ENCODE peak calls at places on chromosome 20, in seven cellular contexts. A is IMR-90, H is neuronal stem cell, E is trophoblast cell, R is mesenchymal stem cell, O is H1, S is mesendoderm. Q is an unnamed sample.

GRCh38 chr20:31606928-31607639 is 2.0 kb downstream of the ID1 start:
- DNase-seq in A (peak; percentile 67), H (no peak), E (peak; percentile 81), R (peak; percentile 95), O (no peak), S (peak; percentile 92), Q (peak; percentile 69)

GRCh38 chr20:4151991-4152695 is 136.8 kb upstream of the RNF24 start:
- DNase-seq in A (peak; percentile 78), H (no peak), E (no peak), R (no peak), O (no peak), S (no peak), Q (no peak)

GRCh38 chr20:23161244-23161875 is 75.2 kb upstream of the CD93 start:
- DNase-seq in A (peak; percentile 52), H (no peak), E (no peak), R (no peak), O (no peak), S (no peak), Q (peak; percentile 27)

GRCh38 chr20:40319741-40320499 is 369.1 kb downstream of the MAFB start:
- DNase-seq in A (no peak), H (no peak), E (peak; percentile 78), R (no peak), O (no peak), S (no peak), Q (no peak)

GRCh38 chr20:25039697-25040437 is 18.1 kb downstream of the ACSS1 start:
- DNase-seq in A (peak; percentile 44), H (no peak), E (no peak), R (peak; percentile 4), O (no peak), S (no peak), Q (no peak)

GRCh38 chr20:47870475-47870874 is 85.2 kb upstream of the SULF2 start:
- DNase-seq in A (no peak), H (no peak), E (no peak), R (no peak), O (no peak), S (no peak), Q (no peak)

GRCh38 chr20:35653893-35654292 is 10.8 kb downstream of the CPNE1 start:
- DNase-seq in A (no peak), H (no peak), E (no peak), R (no peak), O (no peak), S (no peak), Q (no peak)

GRCh38 chr20:24275946-24276705 is 193.3 kb upstream of the SYNDIG1 start:
- DNase-seq in A (no peak), H (no peak), E (no peak), R (no peak), O (no peak), S (peak; percentile 51), Q (no peak)

GRCh38 chr20:10412591-10413408 is 21.2 kb downstream of the MKKS start:
- DNase-seq in A (no peak), H (no peak), E (no peak), R (no peak), O (no peak), S (peak; percentile 74), Q (no peak)

GRCh38 chr20:41786158-41786557 is 168.0 kb upstream of the CHD6 start:
- DNase-seq in A (peak; percentile 56), H (no peak), E (peak; percentile 58), R (no peak), O (no peak), S (no peak), Q (no peak)

GRCh38 chr20:15937179-15937578 is 636.1 kb downstream of the KIF16B start:
- DNase-seq in A (no peak), H (peak; percentile 23), E (no peak), R (no peak), O (no peak), S (no peak), Q (no peak)

GRCh38 chr20:11847827-11848226 is 69.9 kb upstream of the BTBD3 start:
- DNase-seq in A (no peak), H (no peak), E (no peak), R (no peak), O (no peak), S (no peak), Q (no peak)

GRCh38 chr20:14055127-14055742 is 59.9 kb downstream of the MACROD2 start:
- DNase-seq in A (peak; percentile 61), H (peak; percentile 66), E (peak; percentile 83), R (peak; percentile 57), O (no peak), S (peak; percentile 59), Q (no peak)

GRCh38 chr20:32333988-32334885 is 23.9 kb upstream of the ASXL1 start:
- DNase-seq in A (no peak), H (no peak), E (peak; percentile 74), R (no peak), O (no peak), S (no peak), Q (no peak)

GRCh38 chr20:47741669-47742345 is 43.5 kb downstream of the SULF2 start:
- DNase-seq in A (no peak), H (no peak), E (no peak), R (no peak), O (no peak), S (no peak), Q (no peak)

GRCh38 chr20:1307571-1307971 is 21.4 kb downstream of the SDCBP2 start:
- DNase-seq in A (no peak), H (no peak), E (no peak), R (no peak), O (no peak), S (no peak), Q (no peak)

GRCh38 chr20:32168184-32168910 is 39.2 kb downstream of the PLAGL2 start:
- DNase-seq in A (peak; percentile 58), H (no peak), E (no peak), R (peak; percentile 47), O (no peak), S (peak; percentile 81), Q (peak; percentile 70)

GRCh38 chr20:57264908-57265648 is 1.4 kb downstream of the BMP7 start:
- DNase-seq in A (no peak), H (no peak), E (peak; percentile 37), R (no peak), O (no peak), S (peak; percentile 53), Q (peak; percentile 56)

GRCh38 chr20:30513050-30513628 is 744.3 kb upstream of the DEFB115 start:
- DNase-seq in A (no peak), H (no peak), E (no peak), R (no peak), O (no peak), S (no peak), Q (no peak)

GRCh38 chr20:2756056-2756611 is 44.3 kb downstream of the CPXM1 start:
- DNase-seq in A (peak; percentile 51), H (peak; percentile 65), E (peak; percentile 60), R (peak; percentile 58), O (no peak), S (peak; percentile 72), Q (peak; percentile 79)

GRCh38 chr20:58017237-58017969 is 211.1 kb downstream of the ANKRD60 start:
- DNase-seq in A (peak; percentile 1), H (no peak), E (peak; percentile 90), R (no peak), O (no peak), S (no peak), Q (peak; percentile 19)

GRCh38 chr20:33280000-33280680 is 2.9 kb upstream of the BPIFB1 start:
- DNase-seq in A (no peak), H (no peak), E (no peak), R (no peak), O (no peak), S (no peak), Q (no peak)

GRCh38 chr20:45301824-45302251 is 4.8 kb upstream of the RBPJL start:
- DNase-seq in A (no peak), H (no peak), E (no peak), R (no peak), O (no peak), S (no peak), Q (no peak)

DNA sequence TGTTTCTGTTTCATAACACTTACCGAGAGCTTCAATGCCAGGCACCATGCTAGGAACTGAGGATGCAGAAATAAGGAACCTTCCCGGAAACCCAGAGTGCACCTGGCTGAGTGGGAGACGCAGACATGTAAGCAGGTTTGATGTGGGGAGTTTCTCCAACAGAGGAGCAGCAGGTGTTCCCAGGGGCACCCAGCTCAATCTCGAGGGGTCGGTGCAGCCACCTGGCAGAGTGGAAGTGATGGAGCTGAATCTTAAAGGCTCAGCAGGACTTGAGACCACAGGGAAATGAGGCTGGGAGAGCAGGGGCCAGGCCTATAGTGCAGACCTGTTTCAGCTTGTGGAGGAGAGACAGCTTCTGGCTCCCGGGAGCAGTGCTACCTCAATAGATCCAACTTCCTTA is 27.9 kb upstream of the SRC start:
- DNase-seq in A (no peak), H (no peak), E (no peak), R (no peak), O (no peak), S (no peak), Q (no peak)
- H3K4me1 ChIP-seq in A (peaks cover 24% of the 10 kb centered on the region), H (peaks cover 6% of the 10 kb centered on the region), E (peaks cover 59% of the 10 kb centered on the region), R (peaks cover 17% of the 10 kb centered on the region), O (peaks cover 2% of the 10 kb centered on the region), S (peaks cover 32% of the 10 kb centered on the region), Q (peaks cover 9% of the 10 kb centered on the region)

GRCh38 chr20:5663396-5663795 is 86.8 kb upstream of the SHLD1 start:
- DNase-seq in A (no peak), H (no peak), E (no peak), R (peak; percentile 42), O (no peak), S (no peak), Q (no peak)
- H3K18ac ChIP-seq in A (no peak overlapping the region), H (no peak overlapping the region), E (no peak overlapping the region), R (no peak overlapping the region), O (no peak overlapping the region), S (no peak overlapping the region), Q (no peak overlapping the region)

DNA sequence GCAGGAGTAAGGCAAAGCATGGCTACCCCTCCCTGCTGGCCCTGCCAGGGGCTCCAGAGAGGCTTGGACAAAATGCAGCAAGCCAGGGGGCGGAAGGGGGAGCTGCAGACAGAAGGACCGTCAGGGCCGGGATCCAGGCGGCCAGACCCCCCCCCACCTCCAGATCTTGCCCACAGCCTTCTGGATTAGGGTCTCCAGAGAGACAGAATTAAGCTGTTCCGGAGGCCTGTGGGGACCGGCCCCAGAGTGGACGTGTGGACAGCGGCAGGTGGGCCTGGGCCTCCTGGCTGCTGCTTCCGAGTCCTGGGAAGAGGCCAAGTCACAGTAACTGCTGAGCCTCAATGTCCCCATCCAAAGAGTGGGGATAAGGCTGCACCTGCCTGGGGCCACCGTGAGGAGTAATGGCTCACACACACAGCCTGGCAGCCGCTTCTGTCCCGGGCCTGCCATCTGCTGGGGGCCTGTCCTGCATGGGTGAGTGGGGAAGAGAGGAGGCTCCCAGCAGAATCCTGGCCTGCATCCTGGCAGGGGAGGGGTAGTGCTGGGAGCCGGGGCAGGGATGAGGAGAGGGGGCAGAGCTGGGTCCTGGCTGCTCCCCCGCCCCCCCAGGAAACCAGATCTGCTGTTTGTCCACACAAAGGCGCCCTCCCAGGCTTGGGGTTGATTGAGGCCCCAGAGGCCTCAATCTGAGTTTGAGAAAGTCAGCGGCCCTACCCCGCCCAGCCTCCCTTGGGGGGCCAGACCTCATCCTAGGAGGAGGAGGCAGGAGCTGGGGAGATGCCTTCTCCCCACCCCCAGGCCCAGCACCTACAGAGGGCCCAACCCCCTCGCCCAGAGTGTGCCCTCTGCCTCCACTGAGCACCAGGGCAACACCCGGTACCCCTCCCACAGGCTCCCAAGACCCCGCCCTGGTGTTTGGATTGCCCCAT is 3.9 kb downstream of the LAMA5 start:
- DNase-seq in A (no peak), H (no peak), E (no peak), R (no peak), O (no peak), S (peak; percentile 74), Q (peak; percentile 73)
- H3K4me1 ChIP-seq in A (peaks cover 11% of the 10 kb centered on the region), H (peaks cover 36% of the 10 kb centered on the region), E (peaks cover 64% of the 10 kb centered on the region), R (peaks cover 78% of the 10 kb centered on the region), O (peaks cover 61% of the 10 kb centered on the region), S (peaks cover 13% of the 10 kb centered on the region), Q (peaks cover 5% of the 10 kb centered on the region)

DNA sequence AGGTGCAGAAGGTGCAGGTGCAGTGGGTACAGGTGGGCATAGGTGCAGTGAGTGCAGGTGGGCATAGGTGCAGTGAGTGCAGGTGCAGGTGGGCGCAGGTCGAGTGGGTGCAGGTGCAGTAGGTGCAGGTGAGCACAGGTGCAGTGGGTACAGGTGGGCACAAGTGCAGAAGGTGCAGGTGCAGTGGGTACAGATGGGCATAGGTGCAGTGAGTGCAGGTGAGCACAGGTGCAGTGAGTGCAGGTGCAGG is 15.5 kb downstream of the ZBTB46 start:
- DNase-seq in A (no peak), H (no peak), E (no peak), R (no peak), O (no peak), S (no peak), Q (no peak)
- H3K18ac ChIP-seq in A (no peak overlapping the region), H (peak overlapping the region; percentile 64), E (no peak overlapping the region), R (no peak overlapping the region), O (no peak overlapping the region), S (no peak overlapping the region), Q (no peak overlapping the region)